ENCODE peak calls at places on chromosomes 2 and 18, in six cellular contexts. Y is choroid plexus epithelial cell, Z is heart left ventricle, G is adrenal gland, R is GM12865, F is IMR-90. J is an unnamed sample.

GRCh38 chr2:15836134-15836941 is 104.0 kb upstream of the MYCN start:
- DNase-seq in Y (no peak), Z (no peak), G (no peak), R (no peak), F (no peak), J (no peak)

GRCh38 chr2:41913921-41914609 is 133.8 kb upstream of the PKDCC start:
- DNase-seq in Y (no peak), Z (no peak), G (no peak), R (no peak), F (no peak), J (no peak)

GRCh38 chr2:1929001-1929400 is 184.7 kb upstream of the PXDN start:
- DNase-seq in Y (no peak), Z (no peak), G (no peak), R (no peak), F (no peak), J (no peak)

GRCh38 chr2:37344453-37345361 is at the start of gene QPCT:
- DNase-seq in Y (peak), Z (peak), G (peak), R (peak), F (peak), J (peak)

GRCh38 chr2:24492283-24493272 is 1.5 kb downstream of the NCOA1 start:
- DNase-seq in Y (peak), Z (no peak), G (peak), R (peak), F (no peak), J (peak)

GRCh38 chr2:166994588-166995336 is 106.5 kb downstream of the XIRP2 start:
- DNase-seq in Y (no peak), Z (no peak), G (no peak), R (no peak), F (no peak), J (no peak)

GRCh38 chr2:42031783-42032620 is 15.8 kb upstream of the PKDCC start:
- DNase-seq in Y (no peak), Z (no peak), G (no peak), R (no peak), F (no peak), J (no peak)

GRCh38 chr2:237410949-237411635 is 2.9 kb downstream of the COL6A3 start:
- DNase-seq in Y (peak), Z (no peak), G (no peak), R (no peak), F (no peak), J (no peak)

GRCh38 chr2:96816836-96817702 is 1.0 kb downstream of the CNNM3 start:
- DNase-seq in Y (peak), Z (no peak), G (peak), R (peak), F (peak), J (no peak)

GRCh38 chr2:212548459-212548815 is 9.8 kb upstream of the ERBB4 start:
- DNase-seq in Y (peak), Z (peak), G (peak), R (no peak), F (peak), J (peak)

GRCh38 chr2:58595714-58596113 is 354.6 kb upstream of the FANCL start:
- DNase-seq in Y (no peak), Z (no peak), G (no peak), R (no peak), F (no peak), J (no peak)

GRCh38 chr2:58598171-58598570 is 357.0 kb upstream of the FANCL start:
- DNase-seq in Y (no peak), Z (no peak), G (no peak), R (no peak), F (no peak), J (no peak)

GRCh38 chr2:58594762-58595161 is 353.6 kb upstream of the FANCL start:
- DNase-seq in Y (no peak), Z (no peak), G (no peak), R (no peak), F (no peak), J (no peak)

GRCh38 chr2:58594175-58594574 is 353.1 kb upstream of the FANCL start:
- DNase-seq in Y (peak), Z (no peak), G (peak), R (peak), F (no peak), J (peak)
- TF ChIP-seq CTCF in Y (peak), Z (no peak), G (no peak), R (peak), F (no peak), J (peak)

GRCh38 chr2:168624028-168624427 is 168.0 kb downstream of the CERS6 start:
- DNase-seq in Y (no peak), Z (no peak), G (no peak), R (no peak), F (no peak), J (no peak)

GRCh38 chr2:168622559-168622958 is 166.5 kb downstream of the CERS6 start:
- DNase-seq in Y (no peak), Z (no peak), G (no peak), R (no peak), F (no peak), J (peak)

GRCh38 chr2:168626096-168626495 is 170.0 kb downstream of the CERS6 start:
- DNase-seq in Y (no peak), Z (no peak), G (no peak), R (no peak), F (no peak), J (no peak)

DNA sequence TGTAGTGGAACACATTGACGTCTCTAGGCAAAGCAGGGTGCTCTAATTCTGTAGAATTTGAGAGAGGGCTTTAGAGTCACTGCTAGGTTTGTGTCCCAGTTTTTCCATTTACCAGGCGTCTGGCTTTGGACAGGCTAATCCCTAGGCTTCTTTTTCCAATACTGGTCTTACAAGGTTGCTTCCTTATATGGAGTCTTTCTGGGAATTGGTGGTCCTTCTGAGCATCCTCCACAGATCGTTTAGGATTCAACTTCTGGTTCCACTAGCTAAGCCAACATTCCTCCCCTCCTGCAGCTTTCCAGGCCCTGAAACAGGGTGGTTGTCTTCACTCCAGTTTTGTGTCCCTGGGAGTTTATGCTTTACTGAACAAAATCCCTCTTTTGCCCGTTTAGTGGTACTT is 170.5 kb downstream of the CERS6 start:
- DNase-seq in Y (no peak), Z (no peak), G (no peak), R (no peak), F (no peak), J (no peak)
- TF ChIP-seq CTCF in Y (no peak), Z (no peak), G (no peak), R (no peak), F (no peak), J (no peak)

GRCh38 chr18:24727685-24728084 is 267.2 kb downstream of the HRH4 start:
- DNase-seq in Y (no peak), Z (no peak), G (no peak), R (no peak), F (no peak), J (no peak)
- TF ChIP-seq CTCF in Y (no peak), Z (no peak), G (no peak), R (no peak), F (no peak), J (peak)

GRCh38 chr18:63676526-63676925 is 14.8 kb upstream of the SERPINB3 start:
- DNase-seq in Y (no peak), Z (no peak), G (no peak), R (peak), F (no peak), J (peak)
- TF ChIP-seq CTCF in Y (no peak), Z (no peak), G (no peak), R (peak), F (no peak), J (peak)

DNA sequence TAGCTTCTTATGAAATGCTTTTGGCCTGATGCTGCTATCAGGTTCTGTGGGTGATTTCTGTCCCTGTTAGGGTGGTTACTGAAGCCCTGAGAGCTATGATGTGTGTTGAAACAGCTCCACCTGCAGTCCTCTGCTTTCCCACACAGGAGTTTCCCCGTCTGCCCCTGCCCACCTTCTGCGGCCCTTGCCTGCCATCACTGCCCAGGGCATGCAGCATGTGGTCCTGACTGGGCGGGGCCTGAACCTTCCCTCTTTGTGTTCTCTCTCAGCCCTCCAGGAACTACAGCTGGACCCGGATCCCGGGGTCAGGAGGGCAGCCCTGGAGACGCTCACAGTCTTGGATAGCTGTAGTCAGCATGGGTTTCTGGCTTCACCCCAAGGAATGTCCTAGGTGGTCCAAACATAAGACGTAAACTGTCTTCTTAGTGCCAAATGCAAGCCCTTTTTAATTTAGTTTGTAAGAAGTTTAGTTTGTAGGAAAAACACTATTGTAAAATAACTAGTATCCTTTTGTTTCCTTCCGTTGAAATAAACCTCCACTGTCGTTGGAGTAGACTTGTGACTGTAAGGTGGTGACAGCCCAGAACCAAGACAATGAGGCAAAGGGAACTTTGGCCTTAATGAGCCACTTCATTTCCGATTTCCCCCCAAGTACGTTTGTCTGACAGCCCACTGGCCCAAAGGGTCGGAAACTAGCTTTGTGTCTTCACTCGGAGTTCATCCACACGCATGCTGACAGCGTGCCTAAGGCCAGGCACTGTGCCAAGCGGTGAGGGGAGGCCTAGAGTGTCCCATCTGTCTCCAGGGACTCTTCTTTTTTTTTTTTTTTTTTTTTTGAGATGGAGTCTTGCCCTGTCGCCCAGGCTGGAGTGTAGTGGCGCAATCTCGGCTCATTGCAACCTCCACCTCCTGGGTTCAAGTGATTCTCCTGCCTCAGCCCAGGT is 21.2 kb downstream of the HJURP start:
- DNase-seq in Y (peak), Z (no peak), G (no peak), R (peak), F (peak), J (peak)
- TF ChIP-seq CTCF in Y (peak), Z (no peak), G (no peak), R (peak), F (peak), J (peak)

GRCh38 chr2:162890690-162891311 is 52.2 kb upstream of the KCNH7 start:
- DNase-seq in Y (peak), Z (no peak), G (peak), R (peak), F (peak), J (peak)
- TF ChIP-seq CTCF in Y (peak), Z (peak), G (peak), R (peak), F (peak), J (peak)

DNA sequence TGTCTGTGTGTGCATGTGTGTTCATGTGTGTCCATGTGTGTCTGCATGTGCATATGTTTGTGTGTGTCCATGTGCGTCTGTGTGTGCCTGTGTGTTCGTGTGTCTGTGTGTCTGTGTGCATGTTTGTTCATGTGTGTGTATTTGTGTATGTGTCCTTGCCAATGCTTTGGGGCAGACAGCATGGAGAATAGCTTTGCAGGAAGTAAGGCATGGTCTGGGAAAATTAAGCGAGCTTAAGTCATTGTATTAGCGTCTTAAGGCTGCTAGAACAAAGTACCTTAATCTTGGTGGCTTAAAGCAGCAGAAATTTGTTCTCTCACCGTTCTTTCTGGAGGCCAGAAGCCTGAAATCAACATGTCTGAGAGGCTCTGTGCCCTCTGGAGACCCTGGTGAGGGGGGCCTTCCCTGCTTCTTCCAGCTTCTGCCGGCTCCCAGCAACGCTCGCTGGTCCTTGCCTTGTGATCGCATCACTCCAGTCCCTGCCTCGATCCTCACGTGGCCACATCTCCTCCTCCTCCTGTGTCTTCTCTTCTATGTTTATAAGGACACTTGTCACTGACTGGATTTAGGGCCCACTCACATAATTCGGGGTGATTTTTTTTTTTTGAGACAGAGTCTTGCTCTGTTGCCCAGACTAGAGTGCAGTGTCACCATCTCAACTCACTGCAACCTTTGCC is 3.8 kb downstream of the NEU2 start:
- DNase-seq in Y (no peak), Z (no peak), G (no peak), R (no peak), F (no peak), J (no peak)
- TF ChIP-seq CTCF in Y (no peak), Z (no peak), G (no peak), R (no peak), F (no peak), J (no peak)

GRCh38 chr2:106562826-106563594 is 75.8 kb downstream of the CD8B2 start:
- DNase-seq in Y (peak), Z (no peak), G (no peak), R (no peak), F (no peak), J (no peak)
- TF ChIP-seq CTCF in Y (peak), Z (peak), G (peak), R (no peak), F (peak), J (no peak)